ENCODE peak calls at places on chromosomes 6 and 20, in ten cellular contexts. One of them, this sample, is unnamed.

GRCh38 chr6:41581381-41581991 is 35.3 kb downstream of the FOXP4 start:
- DNase-seq in neuronal stem cell: no peak
- DNase-seq in left ventricle myocardium inferior: no peak
- DNase-seq in mesenchymal stem cell: peak; percentile 95
- DNase-seq in AG04450: peak; percentile 59
- DNase-seq in astrocyte: peak; percentile 88
- DNase-seq in GM23338: no peak
- DNase-seq in CD4-positive, alpha-beta memory T cell: no peak
- DNase-seq in effector memory CD4-positive, alpha-beta T cell: no peak
- DNase-seq in tibial nerve: no peak
- DNase-seq in this sample: no peak

GRCh38 chr20:45014671-45015415 is 48.5 kb downstream of the STK4 start:
- DNase-seq in effector memory CD4-positive, alpha-beta T cell: no peak
- DNase-seq in neuronal stem cell: no peak
- DNase-seq in mesenchymal stem cell: peak; percentile 60
- DNase-seq in CD4-positive, alpha-beta memory T cell: no peak
- DNase-seq in GM23338: no peak
- DNase-seq in left ventricle myocardium inferior: no peak
- DNase-seq in astrocyte: peak; percentile 79
- DNase-seq in tibial nerve: no peak
- DNase-seq in AG04450: no peak
- DNase-seq in this sample: no peak

GRCh38 chr6:27839303-27840081 is 72.7 kb downstream of the OR2B2 start:
- DNase-seq in tibial nerve: no peak
- DNase-seq in mesenchymal stem cell: peak; percentile 72
- DNase-seq in astrocyte: peak; percentile 86
- DNase-seq in neuronal stem cell: no peak
- DNase-seq in CD4-positive, alpha-beta memory T cell: no peak
- DNase-seq in left ventricle myocardium inferior: no peak
- DNase-seq in AG04450: no peak
- DNase-seq in GM23338: no peak
- DNase-seq in effector memory CD4-positive, alpha-beta T cell: no peak
- DNase-seq in this sample: no peak

GRCh38 chr6:137819740-137820139 is 47.3 kb upstream of the TNFAIP3 start:
- DNase-seq in left ventricle myocardium inferior: no peak
- DNase-seq in AG04450: no peak
- DNase-seq in astrocyte: no peak
- DNase-seq in GM23338: no peak
- DNase-seq in effector memory CD4-positive, alpha-beta T cell: peak; percentile 25
- DNase-seq in neuronal stem cell: no peak
- DNase-seq in CD4-positive, alpha-beta memory T cell: peak; percentile 69
- DNase-seq in tibial nerve: no peak
- DNase-seq in mesenchymal stem cell: peak; percentile 54
- DNase-seq in this sample: no peak

GRCh38 chr6:164753517-164753916 is 555.9 kb downstream of the C6orf118 start:
- DNase-seq in astrocyte: peak; percentile 85
- DNase-seq in CD4-positive, alpha-beta memory T cell: no peak
- DNase-seq in GM23338: no peak
- DNase-seq in mesenchymal stem cell: peak; percentile 1
- DNase-seq in left ventricle myocardium inferior: no peak
- DNase-seq in effector memory CD4-positive, alpha-beta T cell: no peak
- DNase-seq in neuronal stem cell: no peak
- DNase-seq in tibial nerve: no peak
- DNase-seq in AG04450: no peak
- DNase-seq in this sample: no peak

GRCh38 chr6:135546680-135547418 is 49.3 kb upstream of the AHI1 start:
- DNase-seq in left ventricle myocardium inferior: peak; percentile 27
- DNase-seq in neuronal stem cell: no peak
- DNase-seq in tibial nerve: no peak
- DNase-seq in mesenchymal stem cell: no peak
- DNase-seq in AG04450: no peak
- DNase-seq in CD4-positive, alpha-beta memory T cell: no peak
- DNase-seq in astrocyte: peak; percentile 82
- DNase-seq in GM23338: no peak
- DNase-seq in effector memory CD4-positive, alpha-beta T cell: no peak
- DNase-seq in this sample: no peak

GRCh38 chr6:22250486-22250885 is 46.4 kb downstream of the PRL start:
- DNase-seq in tibial nerve: no peak
- DNase-seq in mesenchymal stem cell: no peak
- DNase-seq in astrocyte: no peak
- DNase-seq in left ventricle myocardium inferior: no peak
- DNase-seq in AG04450: no peak
- DNase-seq in GM23338: peak; percentile 81
- DNase-seq in CD4-positive, alpha-beta memory T cell: no peak
- DNase-seq in neuronal stem cell: peak; percentile 67
- DNase-seq in effector memory CD4-positive, alpha-beta T cell: no peak
- DNase-seq in this sample: no peak

GRCh38 chr6:16257999-16258708 is 19.8 kb downstream of the GMPR start:
- DNase-seq in mesenchymal stem cell: no peak
- DNase-seq in astrocyte: no peak
- DNase-seq in GM23338: peak; percentile 51
- DNase-seq in left ventricle myocardium inferior: no peak
- DNase-seq in tibial nerve: no peak
- DNase-seq in neuronal stem cell: no peak
- DNase-seq in CD4-positive, alpha-beta memory T cell: no peak
- DNase-seq in AG04450: no peak
- DNase-seq in effector memory CD4-positive, alpha-beta T cell: no peak
- DNase-seq in this sample: peak; percentile 12

GRCh38 chr6:41371992-41372525 is 36.7 kb downstream of the NCR2 start:
- DNase-seq in astrocyte: peak; percentile 21
- DNase-seq in mesenchymal stem cell: peak; percentile 52
- DNase-seq in tibial nerve: no peak
- DNase-seq in neuronal stem cell: no peak
- DNase-seq in effector memory CD4-positive, alpha-beta T cell: no peak
- DNase-seq in left ventricle myocardium inferior: no peak
- DNase-seq in CD4-positive, alpha-beta memory T cell: peak; percentile 14
- DNase-seq in GM23338: peak; percentile 70
- DNase-seq in AG04450: no peak
- DNase-seq in this sample: peak; percentile 29

GRCh38 chr20:22576733-22577514 is 7.4 kb downstream of the FOXA2 start:
- DNase-seq in effector memory CD4-positive, alpha-beta T cell: no peak
- DNase-seq in GM23338: no peak
- DNase-seq in astrocyte: no peak
- DNase-seq in AG04450: no peak
- DNase-seq in neuronal stem cell: no peak
- DNase-seq in mesenchymal stem cell: no peak
- DNase-seq in left ventricle myocardium inferior: no peak
- DNase-seq in tibial nerve: no peak
- DNase-seq in CD4-positive, alpha-beta memory T cell: no peak
- DNase-seq in this sample: no peak

GRCh38 chr6:163943647-163944395 is 529.3 kb downstream of the QKI start:
- DNase-seq in GM23338: peak; percentile 93
- DNase-seq in CD4-positive, alpha-beta memory T cell: no peak
- DNase-seq in mesenchymal stem cell: peak; percentile 24
- DNase-seq in AG04450: no peak
- DNase-seq in astrocyte: peak; percentile 47
- DNase-seq in effector memory CD4-positive, alpha-beta T cell: no peak
- DNase-seq in left ventricle myocardium inferior: peak; percentile 42
- DNase-seq in neuronal stem cell: peak; percentile 96
- DNase-seq in tibial nerve: no peak
- DNase-seq in this sample: peak; percentile 80

GRCh38 chr20:23235173-23236027 is 115.2 kb upstream of the NXT1 start:
- DNase-seq in GM23338: peak; percentile 80
- DNase-seq in tibial nerve: no peak
- DNase-seq in CD4-positive, alpha-beta memory T cell: peak; percentile 14
- DNase-seq in AG04450: no peak
- DNase-seq in left ventricle myocardium inferior: peak; percentile 68
- DNase-seq in astrocyte: peak; percentile 25
- DNase-seq in effector memory CD4-positive, alpha-beta T cell: no peak
- DNase-seq in neuronal stem cell: peak; percentile 60
- DNase-seq in mesenchymal stem cell: peak; percentile 69
- DNase-seq in this sample: no peak

GRCh38 chr20:57088436-57088835 is 178.0 kb downstream of the BMP7 start:
- DNase-seq in astrocyte: no peak
- DNase-seq in neuronal stem cell: no peak
- DNase-seq in mesenchymal stem cell: no peak
- DNase-seq in tibial nerve: no peak
- DNase-seq in CD4-positive, alpha-beta memory T cell: no peak
- DNase-seq in AG04450: no peak
- DNase-seq in effector memory CD4-positive, alpha-beta T cell: no peak
- DNase-seq in GM23338: no peak
- DNase-seq in left ventricle myocardium inferior: no peak
- DNase-seq in this sample: no peak

GRCh38 chr6:11120273-11121005 is 8.9 kb upstream of the ERVFRD-1 start:
- DNase-seq in left ventricle myocardium inferior: no peak
- DNase-seq in astrocyte: peak; percentile 58
- DNase-seq in tibial nerve: no peak
- DNase-seq in GM23338: no peak
- DNase-seq in effector memory CD4-positive, alpha-beta T cell: no peak
- DNase-seq in neuronal stem cell: no peak
- DNase-seq in mesenchymal stem cell: peak; percentile 39
- DNase-seq in AG04450: no peak
- DNase-seq in CD4-positive, alpha-beta memory T cell: no peak
- DNase-seq in this sample: no peak

GRCh38 chr6:20438462-20439070 is 36.9 kb downstream of the E2F3 start:
- DNase-seq in left ventricle myocardium inferior: no peak
- DNase-seq in effector memory CD4-positive, alpha-beta T cell: no peak
- DNase-seq in neuronal stem cell: peak; percentile 12
- DNase-seq in mesenchymal stem cell: no peak
- DNase-seq in AG04450: no peak
- DNase-seq in tibial nerve: no peak
- DNase-seq in GM23338: no peak
- DNase-seq in CD4-positive, alpha-beta memory T cell: no peak
- DNase-seq in astrocyte: no peak
- DNase-seq in this sample: no peak

GRCh38 chr6:35218456-35218855 is 4.7 kb downstream of the SCUBE3 start:
- DNase-seq in tibial nerve: no peak
- DNase-seq in left ventricle myocardium inferior: no peak
- DNase-seq in mesenchymal stem cell: no peak
- DNase-seq in GM23338: no peak
- DNase-seq in AG04450: no peak
- DNase-seq in neuronal stem cell: no peak
- DNase-seq in CD4-positive, alpha-beta memory T cell: no peak
- DNase-seq in effector memory CD4-positive, alpha-beta T cell: no peak
- DNase-seq in astrocyte: no peak
- DNase-seq in this sample: no peak

GRCh38 chr6:35219683-35220326 is 6.0 kb downstream of the SCUBE3 start:
- DNase-seq in astrocyte: peak; percentile 35
- DNase-seq in neuronal stem cell: no peak
- DNase-seq in left ventricle myocardium inferior: no peak
- DNase-seq in GM23338: no peak
- DNase-seq in CD4-positive, alpha-beta memory T cell: no peak
- DNase-seq in AG04450: no peak
- DNase-seq in tibial nerve: no peak
- DNase-seq in effector memory CD4-positive, alpha-beta T cell: no peak
- DNase-seq in mesenchymal stem cell: no peak
- DNase-seq in this sample: no peak

GRCh38 chr6:35218021-35218420 is 4.3 kb downstream of the SCUBE3 start:
- DNase-seq in neuronal stem cell: no peak
- DNase-seq in tibial nerve: no peak
- DNase-seq in CD4-positive, alpha-beta memory T cell: no peak
- DNase-seq in effector memory CD4-positive, alpha-beta T cell: no peak
- DNase-seq in mesenchymal stem cell: peak; percentile 37
- DNase-seq in left ventricle myocardium inferior: no peak
- DNase-seq in astrocyte: peak; percentile 31
- DNase-seq in AG04450: no peak
- DNase-seq in GM23338: no peak
- DNase-seq in this sample: no peak

GRCh38 chr6:35216832-35217811 is 3.4 kb downstream of the SCUBE3 start:
- DNase-seq in effector memory CD4-positive, alpha-beta T cell: no peak
- DNase-seq in CD4-positive, alpha-beta memory T cell: no peak
- DNase-seq in left ventricle myocardium inferior: no peak
- DNase-seq in neuronal stem cell: no peak
- DNase-seq in AG04450: no peak
- DNase-seq in tibial nerve: no peak
- DNase-seq in mesenchymal stem cell: no peak
- DNase-seq in astrocyte: no peak
- DNase-seq in GM23338: peak; percentile 44
- DNase-seq in this sample: no peak

DNA sequence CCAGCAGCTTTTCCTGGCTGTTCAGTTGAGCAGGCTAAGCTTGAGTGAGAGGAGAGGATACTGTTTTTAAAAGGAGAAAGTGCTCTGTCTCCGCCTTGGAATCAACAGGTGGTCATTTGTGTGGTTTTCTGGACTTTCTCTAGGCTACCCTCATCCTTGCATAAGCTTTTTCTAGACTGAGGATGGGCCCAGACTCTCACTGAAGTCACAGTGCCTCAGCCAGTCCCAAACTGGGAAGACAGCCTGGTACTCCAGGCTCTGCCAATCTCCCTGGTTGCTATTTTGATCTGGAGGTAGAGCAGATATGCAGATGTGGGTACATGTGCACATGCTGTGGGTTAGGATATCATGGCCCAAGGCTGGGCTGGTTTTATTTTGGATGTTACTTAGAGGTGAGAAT is 7.0 kb downstream of the SCUBE3 start:
- DNase-seq in AG04450: no peak
- DNase-seq in GM23338: no peak
- DNase-seq in neuronal stem cell: no peak
- DNase-seq in astrocyte: no peak
- DNase-seq in mesenchymal stem cell: no peak
- DNase-seq in left ventricle myocardium inferior: peak; percentile 41
- DNase-seq in effector memory CD4-positive, alpha-beta T cell: no peak
- DNase-seq in tibial nerve: no peak
- DNase-seq in CD4-positive, alpha-beta memory T cell: no peak
- DNase-seq in this sample: no peak
- H3K27ac ChIP-seq in AG04450: no peak overlapping the region
- H3K27ac ChIP-seq in GM23338: no peak overlapping the region
- H3K27ac ChIP-seq in neuronal stem cell: no peak overlapping the region
- H3K27ac ChIP-seq in astrocyte: no peak overlapping the region
- H3K27ac ChIP-seq in mesenchymal stem cell: no peak overlapping the region
- H3K27ac ChIP-seq in left ventricle myocardium inferior: peak overlapping the region; percentile 58
- H3K27ac ChIP-seq in effector memory CD4-positive, alpha-beta T cell: no peak overlapping the region
- H3K27ac ChIP-seq in tibial nerve: no peak overlapping the region
- H3K27ac ChIP-seq in CD4-positive, alpha-beta memory T cell: no peak overlapping the region
- H3K27ac ChIP-seq in this sample: no peak overlapping the region

GRCh38 chr20:1816384-1817381 is 78.5 kb upstream of the SIRPA start:
- DNase-seq in left ventricle myocardium inferior: no peak
- DNase-seq in astrocyte: peak; percentile 71
- DNase-seq in mesenchymal stem cell: peak; percentile 50
- DNase-seq in CD4-positive, alpha-beta memory T cell: no peak
- DNase-seq in neuronal stem cell: no peak
- DNase-seq in AG04450: no peak
- DNase-seq in effector memory CD4-positive, alpha-beta T cell: no peak
- DNase-seq in GM23338: no peak
- DNase-seq in tibial nerve: no peak
- DNase-seq in this sample: peak; percentile 32
- H3K27ac ChIP-seq in left ventricle myocardium inferior: peak overlapping the region; percentile 83
- H3K27ac ChIP-seq in astrocyte: no peak overlapping the region
- H3K27ac ChIP-seq in mesenchymal stem cell: no peak overlapping the region
- H3K27ac ChIP-seq in CD4-positive, alpha-beta memory T cell: no peak overlapping the region
- H3K27ac ChIP-seq in neuronal stem cell: no peak overlapping the region
- H3K27ac ChIP-seq in AG04450: no peak overlapping the region
- H3K27ac ChIP-seq in effector memory CD4-positive, alpha-beta T cell: no peak overlapping the region
- H3K27ac ChIP-seq in GM23338: no peak overlapping the region
- H3K27ac ChIP-seq in tibial nerve: peak overlapping the region; percentile 46
- H3K27ac ChIP-seq in this sample: peak overlapping the region; percentile 96

GRCh38 chr20:36538026-36538764 is 3.1 kb upstream of the MYL9 start:
- DNase-seq in CD4-positive, alpha-beta memory T cell: no peak
- DNase-seq in effector memory CD4-positive, alpha-beta T cell: no peak
- DNase-seq in neuronal stem cell: no peak
- DNase-seq in left ventricle myocardium inferior: no peak
- DNase-seq in AG04450: no peak
- DNase-seq in tibial nerve: no peak
- DNase-seq in astrocyte: peak; percentile 49
- DNase-seq in GM23338: no peak
- DNase-seq in mesenchymal stem cell: no peak
- DNase-seq in this sample: no peak
- H3K27ac ChIP-seq in CD4-positive, alpha-beta memory T cell: no peak overlapping the region
- H3K27ac ChIP-seq in effector memory CD4-positive, alpha-beta T cell: no peak overlapping the region
- H3K27ac ChIP-seq in neuronal stem cell: no peak overlapping the region
- H3K27ac ChIP-seq in left ventricle myocardium inferior: peak overlapping the region; percentile 64
- H3K27ac ChIP-seq in AG04450: no peak overlapping the region
- H3K27ac ChIP-seq in tibial nerve: peak overlapping the region; percentile 47
- H3K27ac ChIP-seq in astrocyte: no peak overlapping the region
- H3K27ac ChIP-seq in GM23338: peak overlapping the region; percentile 27
- H3K27ac ChIP-seq in mesenchymal stem cell: no peak overlapping the region
- H3K27ac ChIP-seq in this sample: no peak overlapping the region

GRCh38 chr6:167396068-167396658 is 71.3 kb downstream of the TTLL2 start:
- DNase-seq in left ventricle myocardium inferior: no peak
- DNase-seq in tibial nerve: no peak
- DNase-seq in GM23338: no peak
- DNase-seq in neuronal stem cell: no peak
- DNase-seq in AG04450: no peak
- DNase-seq in astrocyte: no peak
- DNase-seq in CD4-positive, alpha-beta memory T cell: no peak
- DNase-seq in effector memory CD4-positive, alpha-beta T cell: no peak
- DNase-seq in mesenchymal stem cell: no peak
- DNase-seq in this sample: no peak
- H3K27ac ChIP-seq in left ventricle myocardium inferior: no peak overlapping the region
- H3K27ac ChIP-seq in tibial nerve: no peak overlapping the region
- H3K27ac ChIP-seq in GM23338: no peak overlapping the region
- H3K27ac ChIP-seq in neuronal stem cell: no peak overlapping the region
- H3K27ac ChIP-seq in AG04450: no peak overlapping the region
- H3K27ac ChIP-seq in astrocyte: no peak overlapping the region
- H3K27ac ChIP-seq in CD4-positive, alpha-beta memory T cell: no peak overlapping the region
- H3K27ac ChIP-seq in effector memory CD4-positive, alpha-beta T cell: no peak overlapping the region
- H3K27ac ChIP-seq in mesenchymal stem cell: no peak overlapping the region
- H3K27ac ChIP-seq in this sample: no peak overlapping the region

This sample was measured in caudate nucleus.